ENCODE peak calls at places on chromosomes 16 and 17, in four cellular contexts. S is stomach, R is fibroblast of mammary gland, C is neural progenitor cell. F is an unnamed sample.

GRCh38 chr17:39064814-39065213 is 86.6 kb downstream of the PLXDC1 start:
- DNase-seq in S (no peak), R (no peak), C (no peak), F (no peak)

GRCh38 chr17:57672205-57672632 is 72.9 kb downstream of the CCDC182 start:
- DNase-seq in S (no peak), R (peak), C (no peak), F (no peak)

GRCh38 chr17:38598536-38598935 is 7.2 kb downstream of the SRCIN1 start:
- DNase-seq in S (peak), R (peak), C (peak), F (peak)

GRCh38 chr16:7983671-7984070 is 606.6 kb downstream of the TMEM114 start:
- DNase-seq in S (no peak), R (no peak), C (no peak), F (no peak)

GRCh38 chr17:31803494-31804213 is 55.4 kb downstream of the COPRS start:
- DNase-seq in S (no peak), R (no peak), C (no peak), F (no peak)

GRCh38 chr16:19883296-19883951 is 1.2 kb downstream of the GPRC5B start:
- DNase-seq in S (peak), R (no peak), C (peak), F (peak)

GRCh38 chr17:82528484-82529265 is 9.1 kb downstream of the FOXK2 start:
- DNase-seq in S (peak), R (peak), C (peak), F (no peak)

GRCh38 chr16:22120440-22120839 is 28.1 kb downstream of the VWA3A start:
- DNase-seq in S (no peak), R (no peak), C (no peak), F (no peak)

GRCh38 chr17:44847581-44847980 is at the start of gene HIGD1B:
- DNase-seq in S (no peak), R (no peak), C (no peak), F (peak)

GRCh38 chr16:88070341-88070740 is 119.1 kb downstream of the BANP start:
- DNase-seq in S (no peak), R (no peak), C (no peak), F (peak)

GRCh38 chr16:14111713-14112538 is 40.8 kb downstream of the MRTFB start:
- DNase-seq in S (peak), R (peak), C (no peak), F (no peak)

GRCh38 chr17:62675260-62675659 is 47.8 kb downstream of the MRC2 start:
- DNase-seq in S (no peak), R (no peak), C (no peak), F (no peak)

GRCh38 chr16:7487896-7488295 is 155.3 kb downstream of the RBFOX1 start:
- DNase-seq in S (no peak), R (no peak), C (peak), F (no peak)

GRCh38 chr17:64418506-64419339 is 28.1 kb upstream of the PECAM1 start:
- DNase-seq in S (no peak), R (peak), C (peak), F (no peak)

GRCh38 chr17:1137465-1137894 is 42.3 kb downstream of the ABR start:
- DNase-seq in S (no peak), R (no peak), C (no peak), F (no peak)

GRCh38 chr17:75842411-75842810 is 1.8 kb downstream of the UNC13D start:
- DNase-seq in S (no peak), R (no peak), C (no peak), F (no peak)

GRCh38 chr17:75125984-75126383 is 5.6 kb downstream of the NT5C start:
- DNase-seq in S (no peak), R (no peak), C (no peak), F (no peak)

GRCh38 chr17:57570740-57571344 is 174.3 kb downstream of the CCDC182 start:
- DNase-seq in S (no peak), R (no peak), C (no peak), F (no peak)

GRCh38 chr17:56598471-56598870 is 5.0 kb downstream of the NOG start:
- DNase-seq in S (no peak), R (peak), C (no peak), F (no peak)

DNA sequence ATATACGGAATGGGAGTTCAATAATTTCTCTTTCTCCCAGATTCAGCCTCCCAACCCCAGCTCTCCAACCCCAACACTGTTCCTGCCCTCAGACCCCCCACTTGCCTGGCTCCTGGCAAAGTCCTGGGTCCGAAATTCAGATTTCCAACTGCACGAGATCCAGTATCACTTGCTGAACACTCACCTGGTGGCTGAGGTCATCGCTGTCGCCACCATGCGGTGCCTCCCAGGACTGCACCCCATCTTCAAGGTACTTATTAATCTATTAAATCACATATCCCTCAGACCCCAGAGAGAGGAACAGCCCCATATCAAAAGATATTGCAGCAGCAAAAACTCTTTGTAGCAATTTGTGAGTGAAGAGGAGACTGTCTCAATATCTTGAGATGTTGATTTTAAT is 5.7 kb downstream of the ALOX12 start:
- DNase-seq in S (no peak), R (peak), C (peak), F (peak)
- TF ChIP-seq CTCF in S (no peak), R (peak), C (peak), F (peak)

GRCh38 chr16:73057369-73058210 is 9.7 kb upstream of the ZFHX3 start:
- DNase-seq in S (no peak), R (no peak), C (peak), F (peak)
- TF ChIP-seq CTCF in S (no peak), R (no peak), C (peak), F (no peak)

DNA sequence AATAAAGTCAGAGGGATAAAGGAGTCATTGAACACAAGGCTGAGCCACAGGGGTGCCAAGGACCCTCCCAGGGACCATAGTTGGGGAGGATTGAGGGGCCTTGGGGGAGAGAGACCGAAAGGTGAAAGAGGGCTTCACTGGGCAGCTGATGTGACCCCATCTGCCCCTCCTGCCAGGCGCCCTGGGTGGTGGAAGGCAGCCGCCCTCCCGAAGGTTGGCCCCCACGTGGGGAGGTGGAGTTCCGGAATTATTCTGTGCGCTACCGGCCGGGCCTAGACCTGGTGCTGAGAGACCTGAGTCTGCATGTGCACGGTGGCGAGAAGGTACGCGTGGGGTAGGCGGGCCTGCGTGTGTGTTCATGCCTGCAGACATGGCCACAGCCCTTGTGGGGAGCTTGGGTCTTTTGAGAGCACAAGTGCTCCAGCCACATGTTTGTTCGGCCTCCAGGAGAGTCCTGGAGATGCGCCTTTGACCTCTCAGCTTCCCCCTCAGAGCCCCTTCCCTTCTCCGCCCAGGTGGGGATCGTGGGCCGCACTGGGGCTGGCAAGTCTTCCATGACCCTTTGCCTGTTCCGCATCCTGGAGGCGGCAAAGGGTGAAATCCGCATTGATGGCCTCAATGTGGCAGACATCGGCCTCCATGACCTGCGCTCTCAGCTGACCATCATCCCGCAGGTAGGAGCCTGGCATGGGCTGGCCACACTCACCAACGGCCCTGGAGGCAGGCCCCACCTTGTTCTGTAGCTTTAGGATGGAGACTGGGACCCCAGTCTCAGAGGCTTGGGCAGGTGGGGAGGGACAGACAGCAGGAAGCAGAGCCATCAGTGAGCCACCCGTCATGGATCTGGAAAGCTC is 24.1 kb downstream of the ANKRD40 start:
- DNase-seq in S (no peak), R (no peak), C (no peak), F (no peak)
- TF ChIP-seq CTCF in S (no peak), R (no peak), C (no peak), F (no peak)

GRCh38 chr16:85490971-85491771 is 122.0 kb upstream of the GSE1 start:
- DNase-seq in S (peak), R (no peak), C (peak), F (peak)
- TF ChIP-seq CTCF in S (peak), R (peak), C (peak), F (peak)

DNA sequence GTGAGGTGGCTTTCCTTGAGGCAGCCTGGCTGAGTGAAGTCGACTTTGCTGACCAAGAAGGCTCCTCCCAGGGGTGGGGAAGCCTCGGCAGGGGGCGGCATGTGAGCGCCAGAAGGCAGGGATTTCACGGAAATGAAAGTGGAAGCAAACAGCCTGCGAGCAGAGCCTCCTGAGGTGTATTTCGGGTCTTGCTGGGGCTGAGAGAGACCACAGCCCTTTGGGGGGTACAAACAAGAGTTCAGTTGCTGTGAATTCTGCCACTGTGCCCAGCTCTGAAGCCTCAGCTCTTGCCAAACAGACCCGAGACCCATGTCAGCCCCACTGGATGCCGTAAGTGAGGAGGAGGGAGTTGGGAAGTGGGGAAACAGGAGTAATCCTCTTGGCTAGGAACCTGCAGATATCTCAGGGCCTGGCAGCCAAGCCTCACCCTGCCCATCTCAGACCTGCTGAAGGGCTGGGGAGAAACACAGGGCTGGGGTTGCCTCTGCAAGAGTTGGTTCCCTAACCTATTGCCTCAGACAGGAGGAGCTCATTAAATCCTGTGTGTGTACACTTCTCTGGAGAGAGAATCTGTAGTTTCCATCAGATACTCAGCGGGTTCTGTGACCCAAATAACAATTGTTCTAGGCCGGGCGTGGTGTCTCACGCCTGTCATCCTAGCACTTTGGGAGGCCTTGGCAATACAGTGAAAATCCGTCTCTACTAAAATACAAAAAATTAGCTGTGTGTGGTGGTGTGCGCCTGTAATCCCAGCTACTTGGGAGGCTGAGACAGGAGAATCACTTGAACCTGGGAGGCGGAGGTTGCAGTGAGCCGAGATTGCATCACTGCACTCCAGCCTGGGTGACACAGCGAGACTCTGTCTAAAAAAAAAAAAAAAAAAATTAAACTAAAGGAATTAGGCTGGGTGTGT is at the start of gene IFI35:
- DNase-seq in S (peak), R (peak), C (peak), F (peak)
- TF ChIP-seq CTCF in S (peak), R (no peak), C (peak), F (no peak)

GRCh38 chr17:68398731-68399637 is 58.3 kb downstream of the WIPI1 start:
- DNase-seq in S (peak), R (peak), C (peak), F (peak)
- TF ChIP-seq CTCF in S (peak), R (peak), C (peak), F (peak)

GRCh38 chr16:30557397-30557949 is 701 bp downstream of the ZNF764 start:
- DNase-seq in S (no peak), R (no peak), C (peak), F (no peak)
- TF ChIP-seq CTCF in S (no peak), R (no peak), C (peak), F (no peak)

DNA sequence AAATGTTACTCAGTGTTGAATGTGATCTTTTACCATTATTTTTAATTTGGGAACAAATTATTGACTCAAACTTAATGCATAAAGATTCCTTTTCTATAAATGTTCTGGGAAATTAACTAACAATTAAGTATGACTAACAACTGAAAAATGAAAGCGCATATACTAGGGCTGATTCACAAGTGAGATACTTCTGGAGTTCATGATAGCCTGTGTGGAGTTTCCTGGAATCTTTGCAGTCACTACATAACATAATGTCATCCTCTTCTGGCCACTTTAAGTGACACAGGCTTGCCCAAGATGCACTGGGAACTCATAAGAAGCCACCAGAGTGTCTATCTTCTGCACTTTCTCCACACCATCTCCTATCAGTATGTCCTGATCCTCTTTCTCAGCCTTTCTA is 450.3 kb upstream of the CDH11 start:
- DNase-seq in S (no peak), R (peak), C (no peak), F (no peak)
- TF ChIP-seq CTCF in S (no peak), R (no peak), C (no peak), F (no peak)

GRCh38 chr17:78337244-78338109 is 22.4 kb downstream of the SOCS3 start:
- DNase-seq in S (no peak), R (peak), C (no peak), F (no peak)
- TF ChIP-seq CTCF in S (no peak), R (no peak), C (no peak), F (no peak)

F was measured in glutamatergic neuron.